ENCODE peak calls at places on chromosomes 2 and 18, in four cellular contexts. Q, I, G and R are unnamed samples.

GRCh38 chr2:112880696-112881095 is 30.3 kb upstream of the IL37 start:
- DNase-seq in I (no peak), Q (no peak), G (no peak), R (no peak)

GRCh38 chr2:16348821-16349515 is 316.7 kb downstream of the CYRIA start:
- DNase-seq in Q (no peak), G (no peak), I (no peak), R (no peak)

GRCh38 chr2:108594982-108595464 is 60.8 kb downstream of the LIMS1 start:
- DNase-seq in G (no peak), I (no peak), Q (peak), R (no peak)

GRCh38 chr18:9434240-9434701 is 41.0 kb upstream of the RALBP1 start:
- DNase-seq in I (no peak), G (no peak), Q (no peak), R (no peak)

GRCh38 chr2:170235860-170236638 is 58.1 kb downstream of the MYO3B start:
- DNase-seq in Q (peak), G (no peak), I (no peak), R (no peak)

GRCh38 chr2:111972955-111973565 is 74.7 kb downstream of the MERTK start:
- DNase-seq in I (no peak), Q (no peak), G (no peak), R (no peak)

GRCh38 chr18:61335737-61336555 is 2.7 kb downstream of the CDH20 start:
- DNase-seq in Q (no peak), I (no peak), G (no peak), R (no peak)

GRCh38 chr18:3525870-3526420 is 76.0 kb downstream of the TGIF1 start:
- DNase-seq in I (no peak), Q (no peak), G (no peak), R (peak)

GRCh38 chr2:229273384-229274338 is 2.6 kb upstream of the PID1 start:
- DNase-seq in G (no peak), I (peak), Q (peak), R (no peak)

GRCh38 chr2:204228169-204228940 is 291.8 kb downstream of the ICOS start:
- DNase-seq in Q (no peak), G (no peak), I (no peak), R (no peak)

GRCh38 chr18:9575558-9575957 is 38.8 kb downstream of the PPP4R1 start:
- DNase-seq in G (peak), Q (peak), I (no peak), R (peak)

GRCh38 chr2:45382744-45383143 is 228.3 kb downstream of the SRBD1 start:
- DNase-seq in Q (no peak), G (no peak), I (no peak), R (no peak)

GRCh38 chr2:237412646-237413292 is 1.2 kb downstream of the COL6A3 start:
- DNase-seq in I (no peak), G (no peak), Q (no peak), R (no peak)

GRCh38 chr2:180971811-180972210 is 8.6 kb upstream of the UBE2E3 start:
- DNase-seq in I (no peak), G (no peak), Q (no peak), R (no peak)

GRCh38 chr18:44060197-44060596 is 620.5 kb upstream of the SETBP1 start:
- DNase-seq in I (no peak), G (no peak), Q (no peak), R (no peak)

GRCh38 chr2:199895406-199895805 is 15.7 kb upstream of the C2orf69 start:
- DNase-seq in Q (no peak), G (no peak), I (no peak), R (no peak)

GRCh38 chr2:239948100-239948881 is 76.9 kb downstream of the NDUFA10 start:
- DNase-seq in G (no peak), Q (no peak), I (no peak), R (no peak)

GRCh38 chr2:44719564-44719963 is 221.9 kb upstream of the SIX3 start:
- DNase-seq in Q (no peak), G (no peak), I (no peak), R (no peak)

GRCh38 chr2:241316825-241317224 is 1.1 kb downstream of the SEPTIN2 start:
- DNase-seq in I (no peak), Q (no peak), G (no peak), R (no peak)

GRCh38 chr2:170737821-170738220 is 22.7 kb downstream of the SP5 start:
- DNase-seq in Q (no peak), G (no peak), I (no peak), R (no peak)